ENCODE peak calls at places on chromosomes 3 and 15, in six cellular contexts. G is IMR-90, K is left lung, P is ovary, D is DND-41, Z is sigmoid colon. U is an unnamed sample.

GRCh38 chr15:57440799-57441198 is 64.5 kb downstream of the CGNL1 start:
- DNase-seq in G (peak; percentile 84), D (no peak), K (no peak), Z (no peak), P (no peak), U (no peak)

GRCh38 chr3:190183121-190183520 is 62.4 kb upstream of the P3H2 start:
- DNase-seq in G (peak; percentile 98), D (no peak), P (no peak), K (no peak), Z (no peak), U (no peak)

GRCh38 chr3:159170436-159171003 is 368.7 kb downstream of the MFSD1 start:
- DNase-seq in P (no peak), Z (no peak), D (no peak), K (no peak), G (peak; percentile 2), U (no peak)

GRCh38 chr15:69540622-69541021 is 88.0 kb downstream of the RPLP1 start:
- DNase-seq in G (no peak), D (no peak), P (no peak), Z (no peak), K (no peak), U (no peak)

GRCh38 chr3:160665784-160666526 is 11.0 kb upstream of the ARL14 start:
- DNase-seq in P (no peak), D (peak; percentile 41), K (no peak), Z (no peak), G (peak; percentile 91), U (no peak)

GRCh38 chr3:13018039-13018431 is 55.2 kb downstream of the IQSEC1 start:
- DNase-seq in D (no peak), Z (peak; percentile 71), P (no peak), K (no peak), G (no peak), U (peak; percentile 41)

GRCh38 chr3:40173291-40173710 is 136.2 kb upstream of the EIF1B start:
- DNase-seq in D (no peak), P (no peak), K (no peak), G (no peak), Z (no peak), U (no peak)

GRCh38 chr15:40291088-40291574 is 8.3 kb upstream of the ANKRD63 start:
- DNase-seq in Z (peak; percentile 77), G (peak; percentile 49), D (no peak), P (no peak), K (no peak), U (peak; percentile 67)

GRCh38 chr3:13123266-13123665 is 50.0 kb upstream of the IQSEC1 start:
- DNase-seq in D (no peak), K (peak; percentile 48), Z (peak; percentile 44), P (no peak), G (no peak), U (no peak)

GRCh38 chr15:45732544-45733130 is 97.8 kb downstream of the SQOR start:
- DNase-seq in D (no peak), G (no peak), K (no peak), Z (peak; percentile 67), P (no peak), U (no peak)
- H3K27me3 ChIP-seq in D (no peaks in the 10 kb centered on the region), G (peaks cover 4% of the 10 kb centered on the region), K (peaks cover 34% of the 10 kb centered on the region), Z (no peaks in the 10 kb centered on the region), P (no peaks in the 10 kb centered on the region), U (no peaks in the 10 kb centered on the region)

GRCh38 chr3:41574900-41575299 is 375.6 kb downstream of the CTNNB1 start:
- DNase-seq in Z (no peak), K (no peak), D (no peak), P (no peak), G (no peak), U (no peak)
- TF ChIP-seq CTCF in Z (no peak), K (no peak), D (no peak), P (no peak), G (no peak), U (peak; percentile 21)

DNA sequence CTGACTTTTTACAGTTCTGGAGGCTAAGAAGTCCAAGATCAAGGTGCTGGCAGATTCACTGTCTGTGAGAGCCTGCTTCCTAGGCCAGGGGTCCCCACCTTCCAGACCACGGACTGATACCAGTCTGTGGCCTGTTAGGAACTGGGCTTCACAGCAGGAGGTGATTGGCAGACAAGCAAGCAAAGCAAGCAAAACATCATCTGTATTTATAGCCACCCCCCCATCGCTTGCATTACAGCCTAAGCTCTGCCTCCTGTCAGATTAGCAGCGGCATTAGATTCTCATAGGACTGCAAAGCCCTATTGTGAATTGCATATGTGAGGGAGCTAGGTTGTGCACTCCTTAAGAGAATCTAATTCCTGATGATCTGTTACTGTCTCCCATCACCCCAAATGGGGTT is 194.7 kb upstream of the THRB start:
- DNase-seq in P (no peak), G (no peak), D (no peak), K (no peak), Z (no peak), U (no peak)
- H3K4me3 ChIP-seq in P (no peak overlapping the region), G (no peak overlapping the region), D (no peak overlapping the region), K (no peak overlapping the region), Z (no peak overlapping the region), U (no peak overlapping the region)

DNA sequence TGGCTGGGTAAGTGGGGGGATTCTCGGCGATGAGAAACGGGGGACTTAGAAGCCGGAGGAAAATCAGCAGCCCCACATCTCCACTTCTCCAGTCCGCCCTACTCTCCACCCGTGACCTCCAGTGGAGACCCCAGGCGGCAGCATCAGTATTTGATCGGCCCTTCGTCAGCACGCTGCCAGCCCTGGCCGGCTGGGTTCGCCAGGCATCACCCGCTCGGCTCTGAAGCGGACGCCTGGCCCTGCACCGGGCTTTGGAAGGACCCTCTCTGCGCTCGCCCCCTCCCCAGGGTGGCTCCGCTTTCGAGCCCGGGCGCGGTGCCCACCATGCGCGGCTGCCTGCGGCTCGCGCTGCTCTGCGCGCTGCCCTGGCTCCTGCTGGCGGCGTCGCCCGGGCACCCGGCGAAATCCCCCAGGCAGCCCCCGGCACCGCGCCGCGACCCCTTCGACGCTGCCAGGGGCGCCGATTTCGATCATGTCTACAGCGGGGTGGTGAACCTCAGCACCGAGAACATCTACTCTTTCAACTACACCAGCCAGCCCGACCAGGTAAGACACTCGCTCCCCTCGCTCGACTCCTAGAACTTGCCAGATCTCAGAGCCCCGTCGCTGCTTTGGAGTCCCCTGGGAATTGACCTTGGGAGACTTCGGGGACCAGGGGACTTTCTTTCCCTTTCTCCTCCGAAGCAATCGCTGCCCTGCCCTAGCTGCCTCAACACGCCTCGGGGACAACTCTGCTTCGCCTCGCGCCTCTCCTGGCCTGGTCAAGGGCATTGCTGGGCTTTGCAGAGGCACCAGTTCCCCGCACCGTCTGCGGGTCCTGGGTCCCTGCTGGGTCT is 561 bp downstream of the SIDT1 start:
- DNase-seq in G (no peak), P (no peak), K (peak; percentile 83), Z (no peak), D (peak; percentile 45), U (peak; percentile 43)
- H3K27me3 ChIP-seq in G (peaks cover 61% of the 10 kb centered on the region), P (no peaks in the 10 kb centered on the region), K (peaks cover 42% of the 10 kb centered on the region), Z (peaks cover 2% of the 10 kb centered on the region), D (peaks cover 19% of the 10 kb centered on the region), U (no peaks in the 10 kb centered on the region)

DNA sequence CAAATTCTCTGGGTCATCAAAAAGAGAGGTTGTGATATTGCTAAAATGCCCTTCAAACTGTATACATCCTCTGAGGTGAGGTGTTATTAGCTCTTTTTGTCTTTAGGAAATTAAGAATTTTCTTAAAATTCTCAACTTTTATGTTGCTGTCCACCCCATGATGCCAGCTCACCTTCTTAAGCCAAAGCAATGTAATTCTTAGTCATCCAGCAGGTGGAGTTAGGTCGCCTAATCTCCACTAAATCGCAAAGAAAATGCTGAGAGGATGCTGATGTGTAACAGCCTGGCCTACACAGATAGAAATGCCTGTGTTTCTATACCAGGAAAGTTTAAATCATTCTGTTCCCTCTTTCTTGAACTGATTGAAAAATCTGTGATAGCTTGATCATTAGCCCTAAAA is 770.2 kb upstream of the ALCAM start:
- DNase-seq in G (peak; percentile 67), D (peak; percentile 7), K (no peak), P (no peak), Z (no peak), U (no peak)
- TF ChIP-seq CTCF in G (peak; percentile 50), D (peak; percentile 55), K (peak; percentile 23), P (no peak), Z (no peak), U (peak; percentile 51)

U was measured in body of pancreas.